ENCODE peak calls at places on chromosomes 12 and 14, in nine cellular contexts. F is CD4-positive, alpha-beta T cell; R is A172; J is fibroblast of pulmonary artery; P is stimulated activated CD8-positive, alpha-beta memory T cell treated with anti-CD3 and anti-CD28 coated beads, Interleukin-15, amount 100 ng/mL, for 24 hours; V is stromal cell of bone marrow; N is EH; C is HS-5; M is thyroid gland. W is an unnamed sample.

GRCh38 chr14:64671591-64671990 is 32.6 kb upstream of the PLEKHG3 start:
- DNase-seq in F (no peak), C (peak; percentile 20), P (no peak), R (peak; percentile 40), J (peak; percentile 83), V (peak; percentile 54), N (peak; percentile 77), M (no peak), W (peak; percentile 85)

GRCh38 chr12:6821271-6821673 is 349 bp upstream of the GPR162 start:
- DNase-seq in J (peak; percentile 85), R (peak; percentile 45), M (peak; percentile 16), V (peak; percentile 50), N (peak; percentile 88), P (no peak), C (no peak), F (peak; percentile 19), W (peak; percentile 92)

GRCh38 chr12:3253682-3254275 is 176.6 kb downstream of the TSPAN9 start:
- DNase-seq in C (no peak), V (no peak), F (no peak), M (no peak), P (no peak), J (no peak), R (no peak), N (no peak), W (peak; percentile 84)

GRCh38 chr12:54349658-54350057 is 14.6 kb downstream of the GPR84 start:
- DNase-seq in C (no peak), N (no peak), R (no peak), M (no peak), V (no peak), F (no peak), P (no peak), J (no peak), W (peak; percentile 49)

GRCh38 chr12:122669397-122670070 is 33.6 kb downstream of the HCAR2 start:
- DNase-seq in J (peak; percentile 41), F (no peak), M (peak; percentile 50), C (peak; percentile 86), P (no peak), R (peak; percentile 35), V (peak; percentile 62), N (peak; percentile 75), W (no peak)

GRCh38 chr14:74938873-74939495 is 15.9 kb upstream of the RPS6KL1 start:
- DNase-seq in P (no peak), C (no peak), J (no peak), R (no peak), N (no peak), V (no peak), F (no peak), M (no peak), W (no peak)

GRCh38 chr12:105194947-105195346 is 41.0 kb downstream of the APPL2 start:
- DNase-seq in F (no peak), C (no peak), J (no peak), N (no peak), M (no peak), P (no peak), R (no peak), V (no peak), W (no peak)

GRCh38 chr14:59507063-59507751 is 22.9 kb downstream of the JKAMP start:
- DNase-seq in C (no peak), M (peak; percentile 60), J (peak; percentile 56), F (peak; percentile 27), P (no peak), V (peak; percentile 14), R (peak; percentile 51), N (peak; percentile 61), W (peak; percentile 85)

GRCh38 chr14:60944206-60944605 is 36.7 kb downstream of the TRMT5 start:
- DNase-seq in N (no peak), V (no peak), J (peak; percentile 44), M (no peak), R (no peak), F (no peak), C (no peak), P (no peak), W (peak; percentile 14)

GRCh38 chr14:61461808-61462275 is 140.5 kb downstream of the PRKCH start:
- DNase-seq in V (peak; percentile 62), N (peak; percentile 81), M (peak; percentile 14), J (peak; percentile 89), P (no peak), R (peak; percentile 66), F (no peak), C (no peak), W (peak; percentile 78)

GRCh38 chr14:61051046-61051445 is 70.0 kb downstream of the SLC38A6 start:
- DNase-seq in C (no peak), N (no peak), F (no peak), R (no peak), P (no peak), M (peak; percentile 5), V (peak; percentile 27), J (peak; percentile 48), W (peak; percentile 13)

GRCh38 chr12:92955997-92956663 is 27.0 kb upstream of the EEA1 start:
- DNase-seq in P (no peak), F (no peak), M (no peak), R (no peak), C (peak; percentile 64), J (peak; percentile 92), V (peak; percentile 73), N (peak; percentile 52), W (no peak)

GRCh38 chr14:69713127-69713800 is 53.7 kb upstream of the SRSF5 start:
- DNase-seq in V (no peak), R (no peak), P (no peak), J (no peak), C (no peak), M (no peak), F (no peak), N (no peak), W (peak; percentile 98)

GRCh38 chr14:69003626-69004025 is 24.5 kb upstream of the ACTN1 start:
- DNase-seq in C (no peak), M (no peak), V (no peak), J (no peak), F (no peak), N (no peak), P (no peak), R (no peak), W (no peak)

GRCh38 chr12:39813776-39814175 is 194.2 kb upstream of the ABCD2 start:
- DNase-seq in M (no peak), C (peak; percentile 54), J (peak; percentile 89), F (no peak), R (no peak), P (no peak), V (peak; percentile 42), N (no peak), W (no peak)

GRCh38 chr12:115354007-115354452 is 670.1 kb upstream of the TBX3 start:
- DNase-seq in C (peak; percentile 95), F (no peak), N (peak; percentile 98), J (peak; percentile 96), M (peak; percentile 3), P (no peak), R (peak; percentile 89), V (peak; percentile 98), W (no peak)

GRCh38 chr12:1936406-1937320 is 18.2 kb upstream of the CACNA2D4 start:
- DNase-seq in M (peak; percentile 92), C (no peak), P (no peak), V (peak; percentile 64), R (peak; percentile 54), F (no peak), N (peak; percentile 78), J (peak; percentile 58), W (peak; percentile 90)

GRCh38 chr12:62605972-62606371 is 139.3 kb downstream of the MON2 start:
- DNase-seq in V (no peak), J (no peak), N (no peak), P (no peak), C (no peak), F (no peak), R (no peak), M (peak; percentile 37), W (peak; percentile 11)

GRCh38 chr12:117097159-117097558 is 2.1 kb downstream of the TESC start:
- DNase-seq in J (no peak), V (no peak), P (no peak), N (no peak), C (no peak), M (no peak), F (no peak), R (no peak), W (peak; percentile 89)

GRCh38 chr14:33834101-33834955 is 116.5 kb downstream of the EGLN3 start:
- DNase-seq in R (no peak), M (no peak), N (no peak), C (no peak), P (no peak), V (no peak), J (no peak), F (no peak), W (no peak)

GRCh38 chr12:47837190-47838171 is 17.8 kb upstream of the HDAC7 start:
- DNase-seq in N (peak; percentile 75), R (peak; percentile 62), C (peak; percentile 33), J (peak; percentile 81), V (peak; percentile 48), F (peak; percentile 56), P (no peak), M (peak; percentile 83), W (peak; percentile 82)

GRCh38 chr14:42715316-42715715 is 1108.6 kb downstream of the LRFN5 start:
- DNase-seq in C (peak; percentile 60), R (peak; percentile 29), F (no peak), M (no peak), J (peak; percentile 61), N (no peak), P (no peak), V (no peak), W (no peak)

GRCh38 chr14:54769955-54770863 is 132.4 kb downstream of the GCH1 start:
- DNase-seq in F (no peak), P (no peak), R (no peak), J (no peak), M (no peak), N (no peak), C (no peak), V (no peak), W (peak; percentile 61)

GRCh38 chr12:71010143-71010479 is 89.6 kb upstream of the PTPRR start:
- DNase-seq in V (no peak), M (no peak), P (no peak), F (no peak), N (no peak), C (no peak), J (no peak), R (peak; percentile 24), W (no peak)

GRCh38 chr12:94585624-94586023 is 64.7 kb downstream of the TMCC3 start:
- DNase-seq in C (no peak), N (no peak), F (no peak), V (no peak), M (no peak), R (no peak), P (no peak), J (no peak), W (peak; percentile 7)

GRCh38 chr12:4115570-4115969 is 158.0 kb upstream of the CCND2 start:
- DNase-seq in M (no peak), R (no peak), N (no peak), F (no peak), V (no peak), C (no peak), P (no peak), J (no peak), W (no peak)

GRCh38 chr14:65279510-65279909 is 133.0 kb upstream of the FUT8 start:
- DNase-seq in R (no peak), P (no peak), C (no peak), V (no peak), F (no peak), M (no peak), N (no peak), J (no peak), W (no peak)

GRCh38 chr12:108635201-108635996 is 1.7 kb upstream of the SELPLG start:
- DNase-seq in N (no peak), P (no peak), C (no peak), J (no peak), V (no peak), M (peak; percentile 35), F (no peak), R (no peak), W (peak; percentile 11)